ENCODE peak calls at places on chromosome 5, in seven cellular contexts. P is breast epithelium; Y is activated CD8-positive, alpha-beta T cell treated with anti-CD3 and anti-CD28 coated beads for 36 hours; Q is RWPE2; L is neural crest cell; A is adrenal gland; J is GM20000. X is an unnamed sample.

GRCh38 chr5:151195622-151196021 is 28.3 kb downstream of the CCDC69 start:
- DNase-seq in P (no peak), Y (peak), Q (no peak), L (no peak), A (no peak), J (no peak), X (no peak)

GRCh38 chr5:57577432-57578175 is 95.0 kb upstream of the ACTBL2 start:
- DNase-seq in P (no peak), Y (no peak), Q (no peak), L (no peak), A (no peak), J (no peak), X (no peak)

GRCh38 chr5:53333160-53333559 is 147.3 kb upstream of the FST start:
- DNase-seq in P (no peak), Y (no peak), Q (no peak), L (no peak), A (no peak), J (no peak), X (no peak)

GRCh38 chr5:129631946-129632345 is 115.9 kb upstream of the MINAR2 start:
- DNase-seq in P (no peak), Y (no peak), Q (no peak), L (no peak), A (peak), J (no peak), X (no peak)

GRCh38 chr5:140037012-140037411 is 6.1 kb downstream of the NRG2 start:
- DNase-seq in P (no peak), Y (no peak), Q (no peak), L (no peak), A (no peak), J (no peak), X (no peak)

GRCh38 chr5:139415221-139415861 is 11.5 kb upstream of the SPATA24 start:
- DNase-seq in P (no peak), Y (peak), Q (no peak), L (no peak), A (no peak), J (no peak), X (no peak)

GRCh38 chr5:74446673-74447337 is 193.7 kb downstream of the ENC1 start:
- DNase-seq in P (no peak), Y (no peak), Q (no peak), L (no peak), A (peak), J (no peak), X (no peak)

GRCh38 chr5:143041-143440 is 48.3 kb upstream of the LRRC14B start:
- DNase-seq in P (no peak), Y (no peak), Q (no peak), L (no peak), A (no peak), J (no peak), X (no peak)

GRCh38 chr5:38557309-38557710 is 864 bp upstream of the LIFR start:
- DNase-seq in P (peak), Y (no peak), Q (no peak), L (no peak), A (peak), J (no peak), X (no peak)

GRCh38 chr5:34574976-34575467 is 81.1 kb upstream of the RAI14 start:
- DNase-seq in P (no peak), Y (no peak), Q (no peak), L (no peak), A (no peak), J (no peak), X (no peak)

GRCh38 chr5:124034963-124035362 is 523.0 kb downstream of the CSNK1G3 start:
- DNase-seq in P (no peak), Y (no peak), Q (no peak), L (no peak), A (no peak), J (peak), X (peak)

GRCh38 chr5:135179308-135179980 is 145.4 kb upstream of the PITX1 start:
- DNase-seq in P (no peak), Y (no peak), Q (no peak), L (no peak), A (no peak), J (no peak), X (no peak)
- TF ChIP-seq CTCF in P (no peak), Y (no peak), Q (no peak), L (peak), A (no peak), J (no peak), X (no peak)

GRCh38 chr5:110413856-110414255 is 312.6 kb downstream of the TMEM232 start:
- DNase-seq in P (no peak), Y (no peak), Q (no peak), L (no peak), A (no peak), J (no peak), X (no peak)

DNA sequence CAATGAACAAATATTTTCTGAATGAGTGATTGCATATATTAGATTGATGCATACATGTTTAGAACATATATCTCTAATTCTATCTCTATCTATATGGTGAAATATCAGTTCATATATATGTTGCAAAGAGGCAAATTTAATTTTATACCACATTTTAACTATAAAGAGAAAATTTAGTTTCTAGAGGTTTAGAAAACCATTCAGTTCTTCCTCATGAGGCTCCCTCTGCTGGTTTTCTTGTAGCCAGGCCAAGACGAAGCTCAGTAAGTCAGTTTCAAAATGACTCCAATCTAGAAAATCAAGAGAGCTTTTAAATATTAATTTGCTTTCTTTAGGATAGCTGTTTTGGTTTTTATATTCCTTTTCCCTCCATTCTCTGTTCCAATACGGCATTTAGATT is 312.1 kb downstream of the TMEM232 start:
- DNase-seq in P (no peak), Y (peak), Q (no peak), L (no peak), A (no peak), J (peak), X (peak)
- TF ChIP-seq CTCF in P (no peak), Y (no peak), Q (peak), L (peak), A (peak), J (peak), X (peak)

DNA sequence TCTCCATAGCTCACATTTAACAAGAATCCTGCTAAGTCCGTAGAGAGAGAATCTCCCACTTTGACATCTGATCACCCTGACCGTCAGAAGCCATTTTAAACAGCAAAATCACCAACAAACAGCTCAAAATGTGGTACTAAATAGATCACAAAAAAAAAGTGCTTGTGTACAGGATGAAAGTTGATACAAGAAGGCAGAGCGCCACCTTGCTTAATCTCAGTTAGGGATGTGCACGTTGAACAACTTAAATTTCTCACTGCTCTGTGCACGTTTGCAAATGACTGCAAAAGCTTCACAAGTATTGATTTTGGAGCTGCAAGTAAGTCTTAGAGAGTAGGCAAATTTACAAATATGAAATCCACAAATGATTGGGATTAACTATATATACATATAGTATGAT is 63.1 kb upstream of the NREP start:
- DNase-seq in P (no peak), Y (peak), Q (no peak), L (no peak), A (peak), J (no peak), X (no peak)
- TF ChIP-seq CTCF in P (no peak), Y (no peak), Q (no peak), L (no peak), A (no peak), J (no peak), X (no peak)

GRCh38 chr5:65760504-65761275 is 38.7 kb downstream of the NLN start:
- DNase-seq in P (peak), Y (peak), Q (no peak), L (no peak), A (no peak), J (peak), X (peak)
- TF ChIP-seq CTCF in P (no peak), Y (no peak), Q (peak), L (no peak), A (peak), J (peak), X (peak)

GRCh38 chr5:59569608-59570334 is 323.8 kb downstream of the PDE4D start:
- DNase-seq in P (no peak), Y (no peak), Q (no peak), L (no peak), A (no peak), J (no peak), X (no peak)
- TF ChIP-seq CTCF in P (no peak), Y (no peak), Q (no peak), L (no peak), A (no peak), J (no peak), X (no peak)

GRCh38 chr5:95810305-95811125 is 12.0 kb downstream of the GLRX start:
- DNase-seq in P (no peak), Y (no peak), Q (no peak), L (no peak), A (no peak), J (no peak), X (no peak)
- TF ChIP-seq CTCF in P (no peak), Y (no peak), Q (no peak), L (no peak), A (no peak), J (no peak), X (no peak)

GRCh38 chr5:147391781-147392180 is 118.1 kb downstream of the DPYSL3 start:
- DNase-seq in P (no peak), Y (no peak), Q (no peak), L (peak), A (peak), J (no peak), X (no peak)

GRCh38 chr5:147396070-147396469 is 113.8 kb downstream of the DPYSL3 start:
- DNase-seq in P (peak), Y (no peak), Q (no peak), L (no peak), A (peak), J (no peak), X (no peak)

GRCh38 chr5:147390654-147391053 is 119.2 kb downstream of the DPYSL3 start:
- DNase-seq in P (no peak), Y (no peak), Q (no peak), L (no peak), A (no peak), J (no peak), X (no peak)

GRCh38 chr5:147394273-147394672 is 115.6 kb downstream of the DPYSL3 start:
- DNase-seq in P (no peak), Y (no peak), Q (no peak), L (no peak), A (no peak), J (no peak), X (no peak)

DNA sequence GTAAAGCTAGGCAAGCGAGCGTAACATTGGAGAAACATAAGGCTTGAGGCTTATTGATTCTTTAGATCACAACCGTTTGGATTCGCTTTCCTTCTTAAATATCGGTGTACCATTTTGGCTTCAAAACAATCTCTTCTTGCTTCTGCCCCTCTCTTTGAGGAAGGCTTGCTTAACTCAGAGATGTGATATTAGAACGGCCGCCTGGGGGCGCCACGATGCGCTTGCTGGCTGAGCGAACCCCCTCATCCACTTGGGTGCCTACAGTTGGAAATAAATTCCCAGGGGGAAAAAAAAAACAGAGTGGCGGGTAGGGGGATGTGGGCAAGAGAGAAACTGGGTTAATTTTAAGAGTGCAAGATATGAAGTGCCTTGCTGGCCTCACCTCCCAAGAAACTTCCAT is 116.0 kb downstream of the DPYSL3 start:
- DNase-seq in P (no peak), Y (no peak), Q (no peak), L (no peak), A (no peak), J (no peak), X (no peak)
- TF ChIP-seq CTCF in P (no peak), Y (no peak), Q (peak), L (peak), A (no peak), J (no peak), X (no peak)